ENCODE peak calls at places on chromosome 10, in six cellular contexts. One of them, this sample, is unnamed.

GRCh38 chr10:118723467-118723866 is 31.3 kb downstream of the CACUL1 start:
- DNase-seq in tibial nerve: no peak
- DNase-seq in IMR-90: peak; percentile 71
- DNase-seq in GM06990: no peak
- DNase-seq in CD8-positive, alpha-beta T cell: no peak
- DNase-seq in brain microvascular endothelial cell: no peak
- DNase-seq in this sample: no peak

GRCh38 chr10:71773221-71773971 is at the start of gene VSIR:
- DNase-seq in tibial nerve: peak; percentile 91
- DNase-seq in IMR-90: peak; percentile 71
- DNase-seq in GM06990: peak; percentile 89
- DNase-seq in CD8-positive, alpha-beta T cell: peak; percentile 89
- DNase-seq in brain microvascular endothelial cell: peak; percentile 76
- DNase-seq in this sample: peak; percentile 88

GRCh38 chr10:101559596-101560292 is 28.3 kb downstream of the POLL start:
- DNase-seq in tibial nerve: no peak
- DNase-seq in IMR-90: no peak
- DNase-seq in GM06990: no peak
- DNase-seq in CD8-positive, alpha-beta T cell: no peak
- DNase-seq in brain microvascular endothelial cell: no peak
- DNase-seq in this sample: no peak

GRCh38 chr10:24981161-24981710 is 28.8 kb upstream of the PRTFDC1 start:
- DNase-seq in tibial nerve: no peak
- DNase-seq in IMR-90: no peak
- DNase-seq in GM06990: no peak
- DNase-seq in CD8-positive, alpha-beta T cell: no peak
- DNase-seq in brain microvascular endothelial cell: no peak
- DNase-seq in this sample: no peak

GRCh38 chr10:86182150-86182549 is 184.4 kb downstream of the GRID1 start:
- DNase-seq in tibial nerve: no peak
- DNase-seq in IMR-90: no peak
- DNase-seq in GM06990: no peak
- DNase-seq in CD8-positive, alpha-beta T cell: no peak
- DNase-seq in brain microvascular endothelial cell: no peak
- DNase-seq in this sample: no peak

GRCh38 chr10:124701435-124701834 is 42.7 kb downstream of the FAM53B start:
- DNase-seq in tibial nerve: peak; percentile 87
- DNase-seq in IMR-90: peak; percentile 71
- DNase-seq in GM06990: no peak
- DNase-seq in CD8-positive, alpha-beta T cell: no peak
- DNase-seq in brain microvascular endothelial cell: peak; percentile 31
- DNase-seq in this sample: no peak

GRCh38 chr10:5776881-5777197 is 36.4 kb downstream of the GDI2 start:
- DNase-seq in tibial nerve: no peak
- DNase-seq in IMR-90: peak; percentile 71
- DNase-seq in GM06990: no peak
- DNase-seq in CD8-positive, alpha-beta T cell: no peak
- DNase-seq in brain microvascular endothelial cell: no peak
- DNase-seq in this sample: no peak

GRCh38 chr10:55628260-55628701 is 732.8 kb downstream of the ZWINT start:
- DNase-seq in tibial nerve: no peak
- DNase-seq in IMR-90: no peak
- DNase-seq in GM06990: no peak
- DNase-seq in CD8-positive, alpha-beta T cell: no peak
- DNase-seq in brain microvascular endothelial cell: no peak
- DNase-seq in this sample: no peak

GRCh38 chr10:1177936-1178335 is 121.8 kb downstream of the WDR37 start:
- DNase-seq in tibial nerve: no peak
- DNase-seq in IMR-90: no peak
- DNase-seq in GM06990: no peak
- DNase-seq in CD8-positive, alpha-beta T cell: no peak
- DNase-seq in brain microvascular endothelial cell: no peak
- DNase-seq in this sample: no peak

GRCh38 chr10:119491941-119492340 is 50.6 kb downstream of the RGS10 start:
- DNase-seq in tibial nerve: no peak
- DNase-seq in IMR-90: no peak
- DNase-seq in GM06990: no peak
- DNase-seq in CD8-positive, alpha-beta T cell: no peak
- DNase-seq in brain microvascular endothelial cell: no peak
- DNase-seq in this sample: no peak

GRCh38 chr10:73742454-73742734 is 1.8 kb upstream of the SEC24C start:
- DNase-seq in tibial nerve: no peak
- DNase-seq in IMR-90: no peak
- DNase-seq in GM06990: no peak
- DNase-seq in CD8-positive, alpha-beta T cell: no peak
- DNase-seq in brain microvascular endothelial cell: no peak
- DNase-seq in this sample: no peak

GRCh38 chr10:87608756-87609155 is 50.9 kb upstream of the PAPSS2 start:
- DNase-seq in tibial nerve: no peak
- DNase-seq in IMR-90: no peak
- DNase-seq in GM06990: no peak
- DNase-seq in CD8-positive, alpha-beta T cell: no peak
- DNase-seq in brain microvascular endothelial cell: no peak
- DNase-seq in this sample: no peak

GRCh38 chr10:99234067-99234738 is 1.4 kb downstream of the HPSE2 start:
- DNase-seq in tibial nerve: peak; percentile 33
- DNase-seq in IMR-90: peak; percentile 31
- DNase-seq in GM06990: peak; percentile 88
- DNase-seq in CD8-positive, alpha-beta T cell: no peak
- DNase-seq in brain microvascular endothelial cell: peak; percentile 14
- DNase-seq in this sample: peak; percentile 87

GRCh38 chr10:119973261-119973660 is 80.7 kb downstream of the SEC23IP start:
- DNase-seq in tibial nerve: no peak
- DNase-seq in IMR-90: peak; percentile 10
- DNase-seq in GM06990: no peak
- DNase-seq in CD8-positive, alpha-beta T cell: no peak
- DNase-seq in brain microvascular endothelial cell: no peak
- DNase-seq in this sample: peak; percentile 24

GRCh38 chr10:121803611-121804010 is 124.2 kb downstream of the ATE1 start:
- DNase-seq in tibial nerve: no peak
- DNase-seq in IMR-90: no peak
- DNase-seq in GM06990: no peak
- DNase-seq in CD8-positive, alpha-beta T cell: no peak
- DNase-seq in brain microvascular endothelial cell: no peak
- DNase-seq in this sample: no peak

GRCh38 chr10:104339469-104340098 is 1.3 kb upstream of the ITPRIP start:
- DNase-seq in tibial nerve: peak; percentile 76
- DNase-seq in IMR-90: peak; percentile 77
- DNase-seq in GM06990: no peak
- DNase-seq in CD8-positive, alpha-beta T cell: no peak
- DNase-seq in brain microvascular endothelial cell: peak; percentile 66
- DNase-seq in this sample: no peak

GRCh38 chr10:112000466-112000865 is 183.1 kb downstream of the GPAM start:
- DNase-seq in tibial nerve: peak; percentile 52
- DNase-seq in IMR-90: no peak
- DNase-seq in GM06990: no peak
- DNase-seq in CD8-positive, alpha-beta T cell: no peak
- DNase-seq in brain microvascular endothelial cell: no peak
- DNase-seq in this sample: no peak

GRCh38 chr10:126376956-126377355 is 11.3 kb downstream of the ADAM12 start:
- DNase-seq in tibial nerve: no peak
- DNase-seq in IMR-90: peak; percentile 53
- DNase-seq in GM06990: no peak
- DNase-seq in CD8-positive, alpha-beta T cell: no peak
- DNase-seq in brain microvascular endothelial cell: peak; percentile 59
- DNase-seq in this sample: no peak

GRCh38 chr10:30088178-30088577 is 28.8 kb upstream of the JCAD start:
- DNase-seq in tibial nerve: no peak
- DNase-seq in IMR-90: no peak
- DNase-seq in GM06990: no peak
- DNase-seq in CD8-positive, alpha-beta T cell: no peak
- DNase-seq in brain microvascular endothelial cell: no peak
- DNase-seq in this sample: no peak

GRCh38 chr10:96509017-96509641 is 4.6 kb downstream of the TLL2 start:
- DNase-seq in tibial nerve: no peak
- DNase-seq in IMR-90: peak; percentile 78
- DNase-seq in GM06990: no peak
- DNase-seq in CD8-positive, alpha-beta T cell: no peak
- DNase-seq in brain microvascular endothelial cell: peak; percentile 94
- DNase-seq in this sample: no peak

GRCh38 chr10:77004917-77005564 is 632.6 kb downstream of the KCNMA1 start:
- DNase-seq in tibial nerve: peak; percentile 89
- DNase-seq in IMR-90: peak; percentile 58
- DNase-seq in GM06990: no peak
- DNase-seq in CD8-positive, alpha-beta T cell: no peak
- DNase-seq in brain microvascular endothelial cell: peak; percentile 45
- DNase-seq in this sample: peak; percentile 26

GRCh38 chr10:929965-930364 is 1.5 kb downstream of the LARP4B start:
- DNase-seq in tibial nerve: no peak
- DNase-seq in IMR-90: no peak
- DNase-seq in GM06990: no peak
- DNase-seq in CD8-positive, alpha-beta T cell: no peak
- DNase-seq in brain microvascular endothelial cell: no peak
- DNase-seq in this sample: peak; percentile 73

GRCh38 chr10:5977471-5978370 is at the start of gene IL15RA:
- DNase-seq in tibial nerve: peak; percentile 26
- DNase-seq in IMR-90: peak; percentile 72
- DNase-seq in GM06990: peak; percentile 86
- DNase-seq in CD8-positive, alpha-beta T cell: peak; percentile 86
- DNase-seq in brain microvascular endothelial cell: peak; percentile 25
- DNase-seq in this sample: peak; percentile 88

GRCh38 chr10:104429834-104430233 is 76.2 kb downstream of the CFAP58 start:
- DNase-seq in tibial nerve: no peak
- DNase-seq in IMR-90: no peak
- DNase-seq in GM06990: no peak
- DNase-seq in CD8-positive, alpha-beta T cell: no peak
- DNase-seq in brain microvascular endothelial cell: no peak
- DNase-seq in this sample: no peak

GRCh38 chr10:110610308-110610774 is 33.8 kb upstream of the RBM20 start:
- DNase-seq in tibial nerve: peak; percentile 58
- DNase-seq in IMR-90: peak; percentile 49
- DNase-seq in GM06990: no peak
- DNase-seq in CD8-positive, alpha-beta T cell: peak; percentile 55
- DNase-seq in brain microvascular endothelial cell: peak; percentile 38
- DNase-seq in this sample: peak; percentile 71

GRCh38 chr10:99676435-99676834 is 17.1 kb downstream of the ENTPD7 start:
- DNase-seq in tibial nerve: no peak
- DNase-seq in IMR-90: peak; percentile 94
- DNase-seq in GM06990: no peak
- DNase-seq in CD8-positive, alpha-beta T cell: no peak
- DNase-seq in brain microvascular endothelial cell: peak; percentile 78
- DNase-seq in this sample: no peak

GRCh38 chr10:111023060-111023459 is 53.8 kb upstream of the ADRA2A start:
- DNase-seq in tibial nerve: no peak
- DNase-seq in IMR-90: no peak
- DNase-seq in GM06990: no peak
- DNase-seq in CD8-positive, alpha-beta T cell: no peak
- DNase-seq in brain microvascular endothelial cell: no peak
- DNase-seq in this sample: no peak

GRCh38 chr10:75430000-75430763 is 1.2 kb upstream of the LRMDA start:
- DNase-seq in tibial nerve: peak; percentile 26
- DNase-seq in IMR-90: no peak
- DNase-seq in GM06990: no peak
- DNase-seq in CD8-positive, alpha-beta T cell: no peak
- DNase-seq in brain microvascular endothelial cell: no peak
- DNase-seq in this sample: peak; percentile 19
- TF ChIP-seq CTCF in tibial nerve: no peak
- TF ChIP-seq CTCF in IMR-90: no peak
- TF ChIP-seq CTCF in GM06990: no peak
- TF ChIP-seq CTCF in CD8-positive, alpha-beta T cell: no peak
- TF ChIP-seq CTCF in brain microvascular endothelial cell: no peak
- TF ChIP-seq CTCF in this sample: no peak

GRCh38 chr10:133611079-133611478 is 15.5 kb downstream of the FRG2B start:
- DNase-seq in tibial nerve: no peak
- DNase-seq in IMR-90: no peak
- DNase-seq in GM06990: no peak
- DNase-seq in CD8-positive, alpha-beta T cell: no peak
- DNase-seq in brain microvascular endothelial cell: no peak
- DNase-seq in this sample: no peak

GRCh38 chr10:133613699-133614098 is 12.9 kb downstream of the FRG2B start:
- DNase-seq in tibial nerve: no peak
- DNase-seq in IMR-90: no peak
- DNase-seq in GM06990: no peak
- DNase-seq in CD8-positive, alpha-beta T cell: no peak
- DNase-seq in brain microvascular endothelial cell: no peak
- DNase-seq in this sample: no peak

DNA sequence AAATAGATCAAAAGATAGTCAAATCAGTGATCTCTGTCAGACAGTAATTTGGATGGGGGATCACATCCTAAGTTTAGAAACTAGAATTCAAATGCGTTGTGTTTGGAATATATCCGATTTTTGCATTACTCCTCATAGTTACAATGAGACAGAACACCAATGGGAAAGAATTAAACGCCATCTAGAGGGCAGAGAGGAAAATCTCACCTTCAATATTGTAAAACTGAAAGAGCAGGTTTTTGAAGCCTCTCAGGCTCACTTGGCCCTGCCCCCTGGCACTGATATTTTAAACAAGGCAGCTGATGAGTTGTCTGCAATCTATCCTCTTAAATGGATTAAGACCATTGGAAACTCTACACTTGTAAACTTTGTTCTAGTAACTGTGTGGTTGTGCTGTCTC is 17.7 kb downstream of the FRG2B start:
- DNase-seq in tibial nerve: no peak
- DNase-seq in IMR-90: no peak
- DNase-seq in GM06990: no peak
- DNase-seq in CD8-positive, alpha-beta T cell: no peak
- DNase-seq in brain microvascular endothelial cell: no peak
- DNase-seq in this sample: no peak
- TF ChIP-seq CTCF in tibial nerve: peak; percentile 33
- TF ChIP-seq CTCF in IMR-90: peak; percentile 35
- TF ChIP-seq CTCF in GM06990: peak; percentile 56
- TF ChIP-seq CTCF in CD8-positive, alpha-beta T cell: peak; percentile 48
- TF ChIP-seq CTCF in brain microvascular endothelial cell: no peak
- TF ChIP-seq CTCF in this sample: peak; percentile 37

GRCh38 chr10:113018034-113018433 is 68.0 kb downstream of the TCF7L2 start:
- DNase-seq in tibial nerve: no peak
- DNase-seq in IMR-90: no peak
- DNase-seq in GM06990: no peak
- DNase-seq in CD8-positive, alpha-beta T cell: no peak
- DNase-seq in brain microvascular endothelial cell: no peak
- DNase-seq in this sample: no peak
- TF ChIP-seq CTCF in tibial nerve: no peak
- TF ChIP-seq CTCF in IMR-90: no peak
- TF ChIP-seq CTCF in GM06990: no peak
- TF ChIP-seq CTCF in CD8-positive, alpha-beta T cell: no peak
- TF ChIP-seq CTCF in brain microvascular endothelial cell: no peak
- TF ChIP-seq CTCF in this sample: no peak

GRCh38 chr10:117222552-117223412 is 18.1 kb upstream of the SLC18A2 start:
- DNase-seq in tibial nerve: no peak
- DNase-seq in IMR-90: no peak
- DNase-seq in GM06990: no peak
- DNase-seq in CD8-positive, alpha-beta T cell: no peak
- DNase-seq in brain microvascular endothelial cell: no peak
- DNase-seq in this sample: no peak

GRCh38 chr10:117221156-117221711 is 19.7 kb upstream of the SLC18A2 start:
- DNase-seq in tibial nerve: no peak
- DNase-seq in IMR-90: peak; percentile 1
- DNase-seq in GM06990: no peak
- DNase-seq in CD8-positive, alpha-beta T cell: no peak
- DNase-seq in brain microvascular endothelial cell: peak; percentile 2
- DNase-seq in this sample: no peak

GRCh38 chr10:117223413-117224035 is 17.4 kb upstream of the SLC18A2 start:
- DNase-seq in tibial nerve: no peak
- DNase-seq in IMR-90: no peak
- DNase-seq in GM06990: no peak
- DNase-seq in CD8-positive, alpha-beta T cell: no peak
- DNase-seq in brain microvascular endothelial cell: no peak
- DNase-seq in this sample: no peak

GRCh38 chr10:117224881-117225280 is 16.0 kb upstream of the SLC18A2 start:
- DNase-seq in tibial nerve: no peak
- DNase-seq in IMR-90: no peak
- DNase-seq in GM06990: no peak
- DNase-seq in CD8-positive, alpha-beta T cell: no peak
- DNase-seq in brain microvascular endothelial cell: no peak
- DNase-seq in this sample: no peak

GRCh38 chr10:117224036-117224430 is 16.9 kb upstream of the SLC18A2 start:
- DNase-seq in tibial nerve: no peak
- DNase-seq in IMR-90: no peak
- DNase-seq in GM06990: no peak
- DNase-seq in CD8-positive, alpha-beta T cell: no peak
- DNase-seq in brain microvascular endothelial cell: no peak
- DNase-seq in this sample: no peak
- TF ChIP-seq CTCF in tibial nerve: no peak
- TF ChIP-seq CTCF in IMR-90: no peak
- TF ChIP-seq CTCF in GM06990: no peak
- TF ChIP-seq CTCF in CD8-positive, alpha-beta T cell: no peak
- TF ChIP-seq CTCF in brain microvascular endothelial cell: no peak
- TF ChIP-seq CTCF in this sample: no peak